ENCODE peak calls at places on chromosomes 2 and 18, in six cellular contexts. F is stimulated activated CD8-positive, alpha-beta memory T cell treated with anti-CD3 and anti-CD28 coated beads, Interleukin-15, amount 100 ng/mL, for 24 hours; R is sciatic nerve; I is AG08396; U is stimulated activated CD4-positive, alpha-beta T cell treated with anti-CD3 and anti-CD28 coated beads, TNF-alpha, amount 100 ng/mL, for 24 hours; J is T follicular helper cell. C is an unnamed sample.

GRCh38 chr18:470661-471501 is 29.6 kb downstream of the COLEC12 start:
- DNase-seq in J (no peak), I (no peak), F (no peak), R (no peak), U (no peak), C (no peak)

GRCh38 chr2:45938649-45939511 is 287.4 kb downstream of the PRKCE start:
- DNase-seq in I (peak), F (no peak), J (no peak), R (peak), U (no peak), C (peak)

GRCh38 chr2:188050716-188051115 is 241.0 kb upstream of the GULP1 start:
- DNase-seq in R (no peak), J (no peak), F (no peak), I (no peak), U (no peak), C (no peak)

GRCh38 chr2:128594953-128595677 is 276.4 kb upstream of the HS6ST1 start:
- DNase-seq in F (no peak), R (peak), U (no peak), J (no peak), I (no peak), C (no peak)

GRCh38 chr2:65639156-65639876 is 206.9 kb upstream of the SPRED2 start:
- DNase-seq in J (no peak), F (no peak), U (no peak), R (no peak), I (no peak), C (peak)

GRCh38 chr2:145411493-145411892 is 891.6 kb upstream of the ZEB2 start:
- DNase-seq in I (no peak), R (no peak), U (no peak), J (no peak), F (no peak), C (no peak)

GRCh38 chr2:177123048-177123447 is 89.5 kb upstream of the HNRNPA3 start:
- DNase-seq in I (no peak), F (no peak), J (no peak), R (no peak), U (no peak), C (no peak)

GRCh38 chr18:47427951-47428350 is 176.5 kb upstream of the SKOR2 start:
- DNase-seq in U (no peak), F (no peak), R (no peak), J (no peak), I (no peak), C (no peak)

GRCh38 chr2:127662937-127663565 is 12.3 kb downstream of the LIMS2 start:
- DNase-seq in J (no peak), R (peak), F (no peak), I (no peak), U (no peak), C (peak)

GRCh38 chr2:46850742-46851141 is 64.9 kb downstream of the MCFD2 start:
- DNase-seq in F (no peak), I (peak), R (no peak), U (no peak), J (no peak), C (peak)

GRCh38 chr18:2891526-2892431 is 45.0 kb downstream of the EMILIN2 start:
- DNase-seq in R (no peak), U (no peak), F (no peak), I (no peak), J (no peak), C (no peak)